ENCODE peak calls at places on chromosomes 13 and 19, in six cellular contexts. I, Z, N, X, F and C are unnamed samples.

GRCh38 chr19:50843701-50844221 is 10.4 kb upstream of the KLK15 start:
- DNase-seq in X (no peak), N (no peak), I (no peak), F (no peak), Z (peak; percentile 6), C (no peak)

GRCh38 chr13:60226507-60226906 is 62.8 kb upstream of the DIAPH3 start:
- DNase-seq in Z (no peak), I (no peak), X (peak; percentile 47), F (peak; percentile 34), N (peak; percentile 54), C (no peak)

GRCh38 chr19:38993271-38993670 is 17.7 kb upstream of the FBXO17 start:
- DNase-seq in F (peak; percentile 88), I (no peak), X (peak; percentile 74), Z (no peak), N (no peak), C (no peak)

GRCh38 chr13:46893820-46894533 is 2.9 kb downstream of the HTR2A start:
- DNase-seq in Z (peak; percentile 26), F (peak; percentile 80), X (peak; percentile 17), I (peak; percentile 56), N (peak; percentile 58), C (no peak)

GRCh38 chr19:1102407-1103106 is 1.2 kb upstream of the GPX4 start:
- DNase-seq in I (no peak), F (peak; percentile 98), X (peak; percentile 100), N (peak; percentile 100), Z (no peak), C (no peak)

GRCh38 chr13:87259479-87260083 is 411.6 kb upstream of the SLITRK5 start:
- DNase-seq in Z (no peak), F (peak; percentile 40), N (peak; percentile 12), I (no peak), X (no peak), C (no peak)

GRCh38 chr13:21208755-21209154 is 32.3 kb downstream of the MRPL57 start:
- DNase-seq in Z (no peak), X (no peak), I (no peak), N (peak; percentile 15), F (no peak), C (no peak)

GRCh38 chr19:42423462-42424344 is 3.5 kb downstream of the LIPE start:
- DNase-seq in X (peak; percentile 90), Z (peak; percentile 97), I (peak; percentile 89), F (peak; percentile 90), N (peak; percentile 95), C (no peak)

GRCh38 chr13:21086929-21087328 is 25.5 kb upstream of the LATS2 start:
- DNase-seq in Z (no peak), X (no peak), N (no peak), I (no peak), F (no peak), C (no peak)

GRCh38 chr19:39307233-39307821 is 11.1 kb downstream of the IFNL1 start:
- DNase-seq in F (peak; percentile 43), I (no peak), X (no peak), N (no peak), Z (no peak), C (no peak)

GRCh38 chr19:13507053-13507611 is 853 bp upstream of the CACNA1A start:
- DNase-seq in F (peak; percentile 67), Z (no peak), X (peak; percentile 56), N (no peak), I (no peak), C (no peak)

GRCh38 chr13:44667950-44668349 is 91.8 kb upstream of the TSC22D1 start:
- DNase-seq in N (peak; percentile 69), X (peak; percentile 53), Z (no peak), F (peak; percentile 76), I (no peak), C (no peak)

GRCh38 chr13:41144576-41144975 is 12.0 kb upstream of the KBTBD6 start:
- DNase-seq in F (no peak), Z (no peak), X (no peak), N (no peak), I (no peak), C (no peak)

GRCh38 chr19:750640-751423 is at the start of gene MISP:
- DNase-seq in Z (no peak), F (no peak), N (no peak), I (no peak), X (no peak), C (no peak)

GRCh38 chr13:30864352-30865130 is 41.5 kb upstream of the MEDAG start:
- DNase-seq in I (no peak), F (peak; percentile 89), N (peak; percentile 94), Z (no peak), X (peak; percentile 98), C (no peak)

GRCh38 chr13:93577105-93577504 is 350.5 kb downstream of the GPC6 start:
- DNase-seq in F (no peak), I (no peak), X (no peak), N (no peak), Z (no peak), C (no peak)

GRCh38 chr19:15265849-15266248 is 33.6 kb upstream of the EPHX3 start:
- DNase-seq in Z (no peak), I (no peak), N (peak; percentile 99), X (peak; percentile 98), F (peak; percentile 94), C (no peak)

GRCh38 chr19:28026636-28027035 is 1186.3 kb downstream of the UQCRFS1 start:
- DNase-seq in N (no peak), I (no peak), F (no peak), X (no peak), Z (no peak), C (no peak)

GRCh38 chr13:38417727-38418126 is 68.1 kb downstream of the UFM1 start:
- DNase-seq in Z (peak; percentile 38), N (peak; percentile 19), F (peak; percentile 49), I (no peak), X (peak; percentile 1), C (no peak)

GRCh38 chr19:36151144-36152051 is 849 bp downstream of the COX7A1 start:
- DNase-seq in N (peak; percentile 11), X (no peak), Z (no peak), I (no peak), F (peak; percentile 44), C (no peak)

GRCh38 chr13:99911069-99911964 is 60.2 kb downstream of the ZIC5 start:
- DNase-seq in F (no peak), Z (no peak), I (no peak), X (no peak), N (no peak), C (no peak)

GRCh38 chr19:30017172-30017571 is 75.1 kb downstream of the URI1 start:
- DNase-seq in I (no peak), F (no peak), Z (no peak), N (no peak), X (no peak), C (no peak)

GRCh38 chr13:33487575-33488243 is 202.2 kb upstream of the STARD13 start:
- DNase-seq in X (peak; percentile 65), N (peak; percentile 65), F (peak; percentile 67), Z (peak; percentile 13), I (no peak), C (no peak)

GRCh38 chr13:41568990-41569387 is 111.6 kb downstream of the RGCC start:
- DNase-seq in I (no peak), Z (no peak), X (peak; percentile 70), N (peak; percentile 71), F (peak; percentile 64), C (no peak)

DNA sequence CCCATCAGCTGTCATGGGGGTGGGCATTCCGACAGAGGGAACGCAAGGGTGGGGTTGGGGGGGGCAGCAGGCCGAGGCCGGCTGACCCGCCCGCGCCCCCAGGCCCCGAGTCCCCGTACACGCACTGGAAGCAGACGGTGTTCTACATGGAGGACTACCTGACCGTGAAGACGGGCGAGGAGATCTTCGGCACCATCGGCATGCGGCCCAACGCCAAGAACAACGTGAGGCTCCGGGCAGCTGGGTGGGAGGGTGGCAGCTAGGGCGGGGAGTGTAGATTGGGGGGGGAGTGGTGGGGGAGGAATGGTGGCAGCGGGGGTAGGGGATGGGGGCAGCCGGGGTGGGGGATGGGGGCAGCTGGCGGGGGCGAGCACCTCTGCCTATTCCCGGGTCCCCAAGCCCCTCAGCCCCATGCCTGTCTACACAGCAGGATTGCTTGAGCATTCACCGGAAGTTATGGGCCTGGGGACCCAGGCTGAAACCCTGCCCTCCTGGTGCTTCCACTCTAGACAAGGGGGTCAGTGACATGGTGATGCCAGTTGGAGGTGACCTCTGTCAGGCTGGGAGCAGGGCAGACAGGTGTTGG is 2.8 kb upstream of the ADM5 start:
- DNase-seq in X (no peak), I (no peak), N (no peak), F (no peak), Z (no peak), C (no peak)
- H3K27ac ChIP-seq in X (no peak overlapping the region), I (no peak overlapping the region), N (no peak overlapping the region), F (no peak overlapping the region), Z (no peak overlapping the region), C (peak overlapping the region; percentile 50)

DNA sequence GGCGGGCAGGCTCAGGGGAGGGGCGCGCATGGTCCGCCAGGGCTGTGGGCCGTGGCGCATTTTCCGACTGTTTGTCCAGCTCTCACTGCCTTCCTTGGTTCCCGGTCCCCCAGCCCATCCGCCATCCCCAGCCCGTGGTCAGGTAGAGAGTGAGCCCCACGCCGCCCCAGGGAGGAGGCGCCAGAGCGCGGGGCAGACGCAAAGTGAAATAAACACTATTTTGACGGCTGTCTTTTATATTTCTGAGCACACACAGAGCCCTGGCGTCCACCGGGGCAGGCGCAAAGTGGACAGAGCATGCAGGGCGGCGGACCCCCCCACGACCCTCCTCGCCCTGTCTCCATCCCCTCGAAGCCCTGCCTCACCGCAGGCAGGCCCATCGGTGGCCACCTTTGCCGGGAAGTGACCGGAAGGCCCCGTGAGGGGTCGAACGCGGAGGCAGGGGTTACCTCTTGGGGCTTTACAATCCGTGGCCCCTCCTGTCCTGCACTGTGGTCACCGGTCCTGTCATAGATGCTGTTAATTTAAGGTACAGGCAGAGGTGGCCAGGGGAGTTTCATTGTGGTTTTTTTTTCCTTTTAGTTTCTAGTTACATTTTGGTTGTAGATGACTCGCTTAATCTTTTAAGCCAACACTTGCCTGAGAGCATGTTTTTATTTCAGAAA is 13.2 kb downstream of the COMP start:
- DNase-seq in F (peak; percentile 15), Z (no peak), X (no peak), N (no peak), I (no peak), C (no peak)
- H3K4me3 ChIP-seq in F (no peak overlapping the region), Z (no peak overlapping the region), X (no peak overlapping the region), N (no peak overlapping the region), I (no peak overlapping the region), C (no peak overlapping the region)

DNA sequence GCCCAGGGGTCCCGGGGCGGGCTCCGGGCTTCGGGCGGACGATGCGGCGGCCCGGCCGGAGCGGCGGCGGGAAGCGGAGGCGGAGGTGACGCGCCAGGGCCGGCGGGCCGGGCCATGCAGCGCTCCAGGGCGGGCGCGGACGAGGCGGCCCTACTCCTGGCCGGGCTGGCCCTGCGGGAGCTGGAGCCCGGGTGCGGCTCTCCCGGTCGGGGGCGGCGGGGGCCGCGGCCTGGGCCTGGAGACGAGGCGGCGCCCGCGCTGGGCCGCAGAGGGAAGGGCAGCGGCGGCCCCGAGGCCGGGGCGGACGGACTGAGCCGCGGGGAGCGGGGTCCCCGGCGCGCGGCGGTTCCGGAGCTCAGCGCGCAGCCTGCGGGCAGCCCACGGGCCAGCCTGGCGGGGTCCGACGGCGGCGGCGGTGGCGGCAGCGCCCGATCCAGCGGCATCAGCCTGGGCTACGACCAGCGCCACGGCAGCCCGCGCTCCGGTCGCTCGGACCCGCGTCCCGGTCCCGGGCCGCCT is 362 bp downstream of the WTIP start:
- DNase-seq in Z (no peak), F (peak; percentile 87), N (peak; percentile 64), X (no peak), I (no peak), C (no peak)
- H3K9ac ChIP-seq in Z (no peak overlapping the region), F (peak overlapping the region; percentile 75), N (peak overlapping the region; percentile 82), X (peak overlapping the region; percentile 72), I (no peak overlapping the region), C (no peak overlapping the region)

DNA sequence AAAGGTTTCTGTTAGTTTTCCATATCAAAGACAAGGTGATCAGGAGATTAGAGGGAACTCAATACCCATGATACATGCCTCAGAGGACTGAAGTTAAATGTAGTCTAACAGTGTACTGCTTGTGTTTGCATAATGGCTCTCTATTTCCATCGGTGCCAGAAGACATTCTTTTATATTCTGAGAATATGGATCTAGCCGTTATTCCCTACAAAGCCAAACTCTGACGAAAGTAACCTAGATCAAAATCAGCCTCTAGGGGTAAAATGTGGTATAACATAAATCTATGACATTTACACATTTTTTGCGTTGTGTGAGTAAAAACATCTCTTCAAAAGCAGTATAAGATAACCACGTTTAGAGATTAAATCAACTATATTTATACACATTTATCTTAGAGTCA is 2232.7 kb downstream of the PCDH9 start:
- DNase-seq in X (no peak), Z (no peak), I (no peak), N (no peak), F (no peak), C (no peak)
- H3K27ac ChIP-seq in X (no peak overlapping the region), Z (no peak overlapping the region), I (no peak overlapping the region), N (no peak overlapping the region), F (no peak overlapping the region), C (no peak overlapping the region)